ENCODE peak calls at places on chromosomes 2 and 18, in seven cellular contexts. S, O, M, Z, U, V and P are unnamed samples.

GRCh38 chr2:100350661-100351185 is 28.4 kb upstream of the LONRF2 start:
- DNase-seq in S (no peak), O (no peak), M (no peak), Z (no peak), U (no peak), V (no peak), P (no peak)

GRCh38 chr18:48134609-48135008 is 204.2 kb upstream of the SMAD2 start:
- DNase-seq in S (no peak), O (no peak), M (no peak), Z (no peak), U (no peak), V (no peak), P (no peak)

GRCh38 chr2:54767921-54768320 is 44.5 kb downstream of the EML6 start:
- DNase-seq in S (no peak), O (no peak), M (no peak), Z (no peak), U (peak), V (no peak), P (peak)

GRCh38 chr2:86143926-86144685 is 38.1 kb downstream of the PTCD3 start:
- DNase-seq in S (no peak), O (no peak), M (no peak), Z (no peak), U (no peak), V (no peak), P (no peak)

GRCh38 chr2:4745596-4745995 is 946.6 kb upstream of the SOX11 start:
- DNase-seq in S (no peak), O (no peak), M (no peak), Z (no peak), U (no peak), V (peak), P (no peak)

GRCh38 chr2:133986076-133986837 is 267.6 kb upstream of the MGAT5 start:
- DNase-seq in S (no peak), O (no peak), M (no peak), Z (no peak), U (no peak), V (no peak), P (no peak)

GRCh38 chr2:207341816-207342215 is 176.1 kb upstream of the KLF7 start:
- DNase-seq in S (no peak), O (no peak), M (no peak), Z (no peak), U (no peak), V (no peak), P (no peak)

GRCh38 chr2:1769703-1770422 is 25.5 kb upstream of the PXDN start:
- DNase-seq in S (peak), O (no peak), M (peak), Z (peak), U (no peak), V (peak), P (peak)

GRCh38 chr18:60022671-60023276 is 123.0 kb downstream of the PMAIP1 start:
- DNase-seq in S (no peak), O (no peak), M (no peak), Z (no peak), U (no peak), V (no peak), P (no peak)

GRCh38 chr18:71899707-71900483 is 644.2 kb downstream of the CBLN2 start:
- DNase-seq in S (no peak), O (no peak), M (no peak), Z (no peak), U (no peak), V (peak), P (no peak)

GRCh38 chr2:105296017-105296611 is 33.4 kb downstream of the TGFBRAP1 start:
- DNase-seq in S (no peak), O (no peak), M (no peak), Z (no peak), U (no peak), V (no peak), P (no peak)

GRCh38 chr2:75180476-75180875 is 18.8 kb downstream of the TACR1 start:
- DNase-seq in S (no peak), O (no peak), M (no peak), Z (no peak), U (no peak), V (no peak), P (no peak)

GRCh38 chr2:47046271-47046670 is 108.8 kb downstream of the STPG4 start:
- DNase-seq in S (no peak), O (no peak), M (no peak), Z (no peak), U (no peak), V (no peak), P (no peak)

GRCh38 chr2:55063713-55064323 is 13.6 kb upstream of the RTN4 start:
- DNase-seq in S (no peak), O (no peak), M (no peak), Z (no peak), U (no peak), V (no peak), P (no peak)

GRCh38 chr18:73807551-73808192 is 340.0 kb downstream of the FBXO15 start:
- DNase-seq in S (no peak), O (no peak), M (no peak), Z (no peak), U (no peak), V (no peak), P (no peak)

GRCh38 chr2:59912076-59912475 is 641.4 kb downstream of the BCL11A start:
- DNase-seq in S (no peak), O (no peak), M (no peak), Z (no peak), U (no peak), V (no peak), P (no peak)

GRCh38 chr2:150485114-150485870 is 2.2 kb downstream of the RND3 start:
- DNase-seq in S (peak), O (no peak), M (no peak), Z (peak), U (no peak), V (peak), P (no peak)

GRCh38 chr2:27049422-27050280 is 1.8 kb upstream of the AGBL5 start:
- DNase-seq in S (peak), O (peak), M (peak), Z (peak), U (no peak), V (peak), P (no peak)

GRCh38 chr2:240794178-240794721 is 25.8 kb downstream of the KIF1A start:
- DNase-seq in S (no peak), O (peak), M (no peak), Z (no peak), U (no peak), V (no peak), P (no peak)

GRCh38 chr2:108139521-108139920 is 100.2 kb upstream of the SULT1C3 start:
- DNase-seq in S (no peak), O (no peak), M (no peak), Z (peak), U (no peak), V (no peak), P (peak)